ENCODE peak calls at places on chromosomes 3 and 15, in ten cellular contexts. One of them, this sample, is unnamed.

GRCh38 chr3:32626650-32627049 is 56.0 kb upstream of the DYNC1LI1 start:
- DNase-seq in breast epithelium: no peak
- DNase-seq in esophagus squamous epithelium: no peak
- DNase-seq in suprapubic skin: no peak
- DNase-seq in stomach: no peak
- DNase-seq in IMR-90: no peak
- DNase-seq in A549: no peak
- DNase-seq in H1: no peak
- DNase-seq in sigmoid colon: no peak
- DNase-seq in K562: no peak
- DNase-seq in this sample: no peak

GRCh38 chr15:90028376-90028775 is 27.3 kb downstream of the ZNF710 start:
- DNase-seq in K562: no peak
- DNase-seq in A549: no peak
- DNase-seq in breast epithelium: no peak
- DNase-seq in esophagus squamous epithelium: no peak
- DNase-seq in stomach: no peak
- DNase-seq in sigmoid colon: peak
- DNase-seq in IMR-90: no peak
- DNase-seq in H1: no peak
- DNase-seq in suprapubic skin: no peak
- DNase-seq in this sample: no peak

GRCh38 chr3:113210608-113211369 is 568 bp upstream of the BOC start:
- DNase-seq in suprapubic skin: no peak
- DNase-seq in K562: no peak
- DNase-seq in H1: no peak
- DNase-seq in A549: no peak
- DNase-seq in sigmoid colon: peak
- DNase-seq in stomach: no peak
- DNase-seq in breast epithelium: no peak
- DNase-seq in IMR-90: no peak
- DNase-seq in esophagus squamous epithelium: no peak
- DNase-seq in this sample: peak

GRCh38 chr15:77112819-77113569 is 42.1 kb upstream of the TSPAN3 start:
- DNase-seq in esophagus squamous epithelium: no peak
- DNase-seq in K562: no peak
- DNase-seq in IMR-90: no peak
- DNase-seq in H1: no peak
- DNase-seq in sigmoid colon: no peak
- DNase-seq in stomach: no peak
- DNase-seq in breast epithelium: no peak
- DNase-seq in suprapubic skin: no peak
- DNase-seq in A549: no peak
- DNase-seq in this sample: no peak

GRCh38 chr15:70802629-70803028 is 39.3 kb upstream of the UACA start:
- DNase-seq in IMR-90: peak
- DNase-seq in breast epithelium: no peak
- DNase-seq in K562: no peak
- DNase-seq in esophagus squamous epithelium: no peak
- DNase-seq in A549: peak
- DNase-seq in sigmoid colon: no peak
- DNase-seq in stomach: no peak
- DNase-seq in H1: no peak
- DNase-seq in suprapubic skin: no peak
- DNase-seq in this sample: no peak

GRCh38 chr3:58173670-58174472 is 36.9 kb downstream of the DNASE1L3 start:
- DNase-seq in IMR-90: no peak
- DNase-seq in esophagus squamous epithelium: no peak
- DNase-seq in H1: no peak
- DNase-seq in sigmoid colon: peak
- DNase-seq in breast epithelium: peak
- DNase-seq in suprapubic skin: no peak
- DNase-seq in stomach: peak
- DNase-seq in A549: no peak
- DNase-seq in K562: peak
- DNase-seq in this sample: no peak

GRCh38 chr3:181709537-181710279 is 2.0 kb upstream of the SOX2 start:
- DNase-seq in suprapubic skin: no peak
- DNase-seq in H1: no peak
- DNase-seq in esophagus squamous epithelium: no peak
- DNase-seq in breast epithelium: no peak
- DNase-seq in A549: no peak
- DNase-seq in IMR-90: peak
- DNase-seq in sigmoid colon: peak
- DNase-seq in K562: peak
- DNase-seq in stomach: peak
- DNase-seq in this sample: peak

GRCh38 chr3:171542976-171543375 is 82.8 kb upstream of the TNIK start:
- DNase-seq in breast epithelium: no peak
- DNase-seq in K562: no peak
- DNase-seq in esophagus squamous epithelium: no peak
- DNase-seq in IMR-90: no peak
- DNase-seq in A549: no peak
- DNase-seq in H1: no peak
- DNase-seq in sigmoid colon: no peak
- DNase-seq in suprapubic skin: no peak
- DNase-seq in stomach: no peak
- DNase-seq in this sample: no peak

GRCh38 chr3:14822875-14823807 is 4.4 kb downstream of the FGD5 start:
- DNase-seq in breast epithelium: no peak
- DNase-seq in A549: no peak
- DNase-seq in H1: no peak
- DNase-seq in suprapubic skin: no peak
- DNase-seq in IMR-90: no peak
- DNase-seq in sigmoid colon: no peak
- DNase-seq in esophagus squamous epithelium: no peak
- DNase-seq in K562: no peak
- DNase-seq in stomach: no peak
- DNase-seq in this sample: no peak

GRCh38 chr3:14824646-14825045 is 5.9 kb downstream of the FGD5 start:
- DNase-seq in A549: no peak
- DNase-seq in K562: no peak
- DNase-seq in IMR-90: no peak
- DNase-seq in esophagus squamous epithelium: no peak
- DNase-seq in breast epithelium: no peak
- DNase-seq in sigmoid colon: no peak
- DNase-seq in H1: no peak
- DNase-seq in stomach: no peak
- DNase-seq in suprapubic skin: no peak
- DNase-seq in this sample: no peak

GRCh38 chr3:14823910-14824629 is 5.3 kb downstream of the FGD5 start:
- DNase-seq in stomach: no peak
- DNase-seq in esophagus squamous epithelium: no peak
- DNase-seq in suprapubic skin: no peak
- DNase-seq in A549: no peak
- DNase-seq in H1: no peak
- DNase-seq in IMR-90: no peak
- DNase-seq in sigmoid colon: no peak
- DNase-seq in K562: no peak
- DNase-seq in breast epithelium: no peak
- DNase-seq in this sample: no peak

GRCh38 chr3:14827776-14828175 is 9.0 kb downstream of the FGD5 start:
- DNase-seq in H1: no peak
- DNase-seq in suprapubic skin: no peak
- DNase-seq in K562: no peak
- DNase-seq in sigmoid colon: no peak
- DNase-seq in stomach: no peak
- DNase-seq in IMR-90: no peak
- DNase-seq in breast epithelium: no peak
- DNase-seq in esophagus squamous epithelium: no peak
- DNase-seq in A549: no peak
- DNase-seq in this sample: no peak

DNA sequence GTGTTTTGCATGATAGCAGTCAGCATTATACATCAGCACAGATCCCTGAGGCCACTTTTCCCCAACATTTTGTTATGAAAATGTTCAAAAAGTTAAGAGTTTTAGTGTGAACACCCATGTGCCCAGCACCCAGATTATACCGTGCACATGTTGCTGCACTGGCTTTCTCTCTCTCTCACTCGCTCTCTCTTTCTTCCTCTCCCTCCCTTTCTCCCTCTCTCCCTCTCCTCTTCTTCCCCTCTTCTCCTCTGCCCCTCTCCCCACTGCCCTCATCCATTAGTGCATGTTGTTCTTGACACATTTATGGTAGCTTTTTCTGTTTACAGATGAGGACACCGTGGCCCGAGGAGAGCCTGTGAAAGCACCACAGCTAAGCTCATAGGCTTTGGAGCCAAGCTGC is 7.3 kb downstream of the FGD5 start:
- DNase-seq in stomach: no peak
- DNase-seq in H1: no peak
- DNase-seq in esophagus squamous epithelium: no peak
- DNase-seq in IMR-90: no peak
- DNase-seq in suprapubic skin: no peak
- DNase-seq in sigmoid colon: no peak
- DNase-seq in K562: no peak
- DNase-seq in breast epithelium: no peak
- DNase-seq in A549: no peak
- DNase-seq in this sample: no peak
- H3K4me3 ChIP-seq in stomach: no peak
- H3K4me3 ChIP-seq in H1: no peak
- H3K4me3 ChIP-seq in esophagus squamous epithelium: no peak
- H3K4me3 ChIP-seq in IMR-90: no peak
- H3K4me3 ChIP-seq in suprapubic skin: no peak
- H3K4me3 ChIP-seq in sigmoid colon: no peak
- H3K4me3 ChIP-seq in K562: no peak
- H3K4me3 ChIP-seq in breast epithelium: no peak
- H3K4me3 ChIP-seq in A549: no peak
- H3K4me3 ChIP-seq in this sample: no peak

GRCh38 chr3:195156286-195156890 is 114.6 kb downstream of the XXYLT1 start:
- DNase-seq in sigmoid colon: no peak
- DNase-seq in H1: no peak
- DNase-seq in stomach: no peak
- DNase-seq in suprapubic skin: no peak
- DNase-seq in A549: no peak
- DNase-seq in breast epithelium: no peak
- DNase-seq in IMR-90: no peak
- DNase-seq in K562: no peak
- DNase-seq in esophagus squamous epithelium: no peak
- DNase-seq in this sample: no peak

GRCh38 chr3:195154111-195154791 is 116.7 kb downstream of the XXYLT1 start:
- DNase-seq in suprapubic skin: no peak
- DNase-seq in esophagus squamous epithelium: no peak
- DNase-seq in stomach: no peak
- DNase-seq in IMR-90: peak
- DNase-seq in A549: no peak
- DNase-seq in breast epithelium: no peak
- DNase-seq in sigmoid colon: no peak
- DNase-seq in H1: no peak
- DNase-seq in K562: no peak
- DNase-seq in this sample: peak

GRCh38 chr3:195153653-195154052 is 117.3 kb downstream of the XXYLT1 start:
- DNase-seq in H1: no peak
- DNase-seq in suprapubic skin: no peak
- DNase-seq in esophagus squamous epithelium: no peak
- DNase-seq in breast epithelium: no peak
- DNase-seq in K562: no peak
- DNase-seq in sigmoid colon: peak
- DNase-seq in A549: no peak
- DNase-seq in IMR-90: peak
- DNase-seq in stomach: no peak
- DNase-seq in this sample: no peak

GRCh38 chr3:195155842-195156241 is 115.1 kb downstream of the XXYLT1 start:
- DNase-seq in H1: no peak
- DNase-seq in sigmoid colon: no peak
- DNase-seq in suprapubic skin: no peak
- DNase-seq in stomach: no peak
- DNase-seq in esophagus squamous epithelium: no peak
- DNase-seq in IMR-90: peak
- DNase-seq in A549: no peak
- DNase-seq in breast epithelium: no peak
- DNase-seq in K562: no peak
- DNase-seq in this sample: no peak

GRCh38 chr3:195154793-195155535 is 116.0 kb downstream of the XXYLT1 start:
- DNase-seq in H1: no peak
- DNase-seq in esophagus squamous epithelium: no peak
- DNase-seq in breast epithelium: peak
- DNase-seq in sigmoid colon: peak
- DNase-seq in K562: no peak
- DNase-seq in stomach: peak
- DNase-seq in suprapubic skin: no peak
- DNase-seq in IMR-90: peak
- DNase-seq in A549: no peak
- DNase-seq in this sample: peak
- TF ChIP-seq POLR2A in H1: no peak
- TF ChIP-seq POLR2A in esophagus squamous epithelium: no peak
- TF ChIP-seq POLR2A in breast epithelium: no peak
- TF ChIP-seq POLR2A in sigmoid colon: no peak
- TF ChIP-seq POLR2A in K562: no peak
- TF ChIP-seq POLR2A in stomach: no peak
- TF ChIP-seq POLR2A in suprapubic skin: no peak
- TF ChIP-seq POLR2A in IMR-90: no peak
- TF ChIP-seq POLR2A in A549: no peak
- TF ChIP-seq POLR2A in this sample: no peak

GRCh38 chr15:96324192-96324895 is 6.2 kb upstream of the NR2F2 start:
- DNase-seq in suprapubic skin: no peak
- DNase-seq in A549: no peak
- DNase-seq in breast epithelium: no peak
- DNase-seq in IMR-90: peak
- DNase-seq in H1: no peak
- DNase-seq in K562: no peak
- DNase-seq in sigmoid colon: peak
- DNase-seq in stomach: no peak
- DNase-seq in esophagus squamous epithelium: no peak
- DNase-seq in this sample: peak

GRCh38 chr15:96322401-96323249 is 7.9 kb upstream of the NR2F2 start:
- DNase-seq in H1: no peak
- DNase-seq in IMR-90: no peak
- DNase-seq in esophagus squamous epithelium: no peak
- DNase-seq in breast epithelium: no peak
- DNase-seq in stomach: no peak
- DNase-seq in suprapubic skin: no peak
- DNase-seq in A549: no peak
- DNase-seq in K562: no peak
- DNase-seq in sigmoid colon: peak
- DNase-seq in this sample: peak

GRCh38 chr15:96323250-96324162 is 7.0 kb upstream of the NR2F2 start:
- DNase-seq in esophagus squamous epithelium: no peak
- DNase-seq in H1: no peak
- DNase-seq in sigmoid colon: no peak
- DNase-seq in K562: no peak
- DNase-seq in stomach: no peak
- DNase-seq in A549: no peak
- DNase-seq in suprapubic skin: no peak
- DNase-seq in IMR-90: no peak
- DNase-seq in breast epithelium: no peak
- DNase-seq in this sample: peak

GRCh38 chr15:96320703-96321421 is 9.6 kb upstream of the NR2F2 start:
- DNase-seq in breast epithelium: no peak
- DNase-seq in suprapubic skin: no peak
- DNase-seq in A549: no peak
- DNase-seq in H1: no peak
- DNase-seq in IMR-90: no peak
- DNase-seq in sigmoid colon: no peak
- DNase-seq in K562: no peak
- DNase-seq in esophagus squamous epithelium: no peak
- DNase-seq in stomach: no peak
- DNase-seq in this sample: peak

GRCh38 chr15:96321422-96322391 is 8.8 kb upstream of the NR2F2 start:
- DNase-seq in A549: no peak
- DNase-seq in sigmoid colon: peak
- DNase-seq in K562: no peak
- DNase-seq in H1: no peak
- DNase-seq in IMR-90: peak
- DNase-seq in suprapubic skin: no peak
- DNase-seq in esophagus squamous epithelium: no peak
- DNase-seq in breast epithelium: no peak
- DNase-seq in stomach: peak
- DNase-seq in this sample: peak
- H3K4me3 ChIP-seq in A549: peak
- H3K4me3 ChIP-seq in sigmoid colon: peak
- H3K4me3 ChIP-seq in K562: no peak
- H3K4me3 ChIP-seq in H1: peak
- H3K4me3 ChIP-seq in IMR-90: no peak
- H3K4me3 ChIP-seq in suprapubic skin: peak
- H3K4me3 ChIP-seq in esophagus squamous epithelium: peak
- H3K4me3 ChIP-seq in breast epithelium: peak
- H3K4me3 ChIP-seq in stomach: peak
- H3K4me3 ChIP-seq in this sample: peak

GRCh38 chr3:158668506-158668905 is 3.9 kb downstream of the LXN start:
- DNase-seq in IMR-90: peak
- DNase-seq in stomach: no peak
- DNase-seq in sigmoid colon: no peak
- DNase-seq in A549: no peak
- DNase-seq in breast epithelium: no peak
- DNase-seq in esophagus squamous epithelium: no peak
- DNase-seq in H1: no peak
- DNase-seq in suprapubic skin: no peak
- DNase-seq in K562: no peak
- DNase-seq in this sample: no peak
- TF ChIP-seq POLR2A in IMR-90: no peak
- TF ChIP-seq POLR2A in stomach: no peak
- TF ChIP-seq POLR2A in sigmoid colon: no peak
- TF ChIP-seq POLR2A in A549: no peak
- TF ChIP-seq POLR2A in breast epithelium: no peak
- TF ChIP-seq POLR2A in esophagus squamous epithelium: no peak
- TF ChIP-seq POLR2A in H1: no peak
- TF ChIP-seq POLR2A in suprapubic skin: no peak
- TF ChIP-seq POLR2A in K562: no peak
- TF ChIP-seq POLR2A in this sample: no peak